ENCODE peak calls at places on chromosomes 3 and 15, in ten cellular contexts. F, V, W, D, U, O, N, A, E and M are unnamed samples.
A peak's percentile ranks its signal among the peaks of the same experiment; 100 is the strongest.

GRCh38 chr3:9500108-9501050 is 53.2 kb downstream of the LHFPL4 start:
- DNase-seq in F (peak; percentile 72), V (no peak), W (peak; percentile 28), D (no peak), U (peak; percentile 56), O (peak; percentile 67), N (peak; percentile 6), A (peak; percentile 94), E (peak; percentile 58), M (peak; percentile 16)

GRCh38 chr3:84958495-84959469 is at the start of gene CADM2:
- DNase-seq in F (peak; percentile 80), V (peak; percentile 86), W (peak; percentile 64), D (peak; percentile 90), U (peak; percentile 52), O (no peak), N (peak; percentile 68), A (peak; percentile 97), E (peak; percentile 92), M (peak; percentile 59)

GRCh38 chr3:157282261-157283191 is 122.6 kb upstream of the CCNL1 start:
- DNase-seq in F (peak; percentile 95), V (peak; percentile 26), W (no peak), D (peak; percentile 82), U (peak; percentile 99), O (no peak), N (no peak), A (no peak), E (no peak), M (peak; percentile 92)

GRCh38 chr3:184538600-184539431 is 22.8 kb upstream of the EPHB3 start:
- DNase-seq in F (no peak), V (no peak), W (no peak), D (no peak), U (no peak), O (no peak), N (no peak), A (no peak), E (no peak), M (no peak)

GRCh38 chr3:11373235-11373634 is 101.0 kb downstream of the ATG7 start:
- DNase-seq in F (no peak), V (no peak), W (no peak), D (no peak), U (no peak), O (no peak), N (no peak), A (no peak), E (no peak), M (no peak)

GRCh38 chr3:184355261-184356012 is 6.0 kb downstream of the CLCN2 start:
- DNase-seq in F (no peak), V (no peak), W (no peak), D (no peak), U (no peak), O (no peak), N (no peak), A (no peak), E (no peak), M (no peak)

GRCh38 chr15:33296050-33296449 is 14.7 kb upstream of the RYR3 start:
- DNase-seq in F (no peak), V (no peak), W (no peak), D (no peak), U (no peak), O (no peak), N (no peak), A (no peak), E (no peak), M (no peak)

GRCh38 chr15:89628301-89628700 is 27.0 kb downstream of the KIF7 start:
- DNase-seq in F (no peak), V (no peak), W (no peak), D (no peak), U (no peak), O (no peak), N (no peak), A (no peak), E (no peak), M (no peak)

GRCh38 chr3:194928183-194928736 is 242.6 kb downstream of the FAM43A start:
- DNase-seq in F (peak; percentile 51), V (no peak), W (no peak), D (no peak), U (peak; percentile 52), O (no peak), N (no peak), A (no peak), E (no peak), M (no peak)

GRCh38 chr3:172135185-172135584 is 95.8 kb downstream of the FNDC3B start:
- DNase-seq in F (peak; percentile 34), V (no peak), W (no peak), D (no peak), U (no peak), O (no peak), N (no peak), A (no peak), E (no peak), M (no peak)

GRCh38 chr3:69948246-69948862 is 51.2 kb upstream of the SAMMSON start:
- DNase-seq in F (peak; percentile 63), V (no peak), W (no peak), D (no peak), U (peak; percentile 59), O (no peak), N (peak; percentile 38), A (peak; percentile 40), E (peak; percentile 32), M (no peak)

GRCh38 chr15:67228286-67228685 is 26.2 kb downstream of the AAGAB start:
- DNase-seq in F (no peak), V (no peak), W (no peak), D (no peak), U (no peak), O (no peak), N (no peak), A (no peak), E (no peak), M (no peak)

GRCh38 chr15:67227431-67227830 is 27.0 kb downstream of the AAGAB start:
- DNase-seq in F (no peak), V (no peak), W (no peak), D (no peak), U (no peak), O (no peak), N (no peak), A (no peak), E (no peak), M (no peak)

GRCh38 chr15:67224889-67225288 is 29.6 kb downstream of the AAGAB start:
- DNase-seq in F (no peak), V (no peak), W (no peak), D (no peak), U (no peak), O (no peak), N (no peak), A (no peak), E (no peak), M (no peak)

DNA sequence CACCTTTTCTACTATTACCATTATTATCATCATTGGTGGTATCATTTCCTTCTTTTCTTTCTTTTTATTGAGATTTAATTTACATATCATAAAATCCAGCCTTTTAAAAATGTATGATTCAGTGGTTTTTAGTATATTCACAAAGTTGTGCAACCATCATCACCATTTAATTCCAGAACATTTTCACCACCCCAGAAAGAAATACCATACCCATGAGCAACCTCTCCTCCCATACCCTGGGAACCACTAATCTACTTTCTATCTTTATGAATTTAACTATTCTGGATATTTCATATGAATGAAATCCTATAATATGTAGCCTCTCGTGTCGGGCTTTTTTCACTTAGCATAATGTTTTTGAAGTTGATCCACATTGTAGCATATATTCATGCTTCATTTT is 29.1 kb downstream of the AAGAB start:
- DNase-seq in F (peak; percentile 72), V (no peak), W (no peak), D (no peak), U (peak; percentile 76), O (no peak), N (no peak), A (no peak), E (no peak), M (no peak)
- H3K4me3 ChIP-seq in F (no peak overlapping the region), V (no peak overlapping the region), W (no peak overlapping the region), D (no peak overlapping the region), U (no peak overlapping the region), O (no peak overlapping the region), N (no peak overlapping the region), A (no peak overlapping the region), E (no peak overlapping the region), M (no peak overlapping the region)

DNA sequence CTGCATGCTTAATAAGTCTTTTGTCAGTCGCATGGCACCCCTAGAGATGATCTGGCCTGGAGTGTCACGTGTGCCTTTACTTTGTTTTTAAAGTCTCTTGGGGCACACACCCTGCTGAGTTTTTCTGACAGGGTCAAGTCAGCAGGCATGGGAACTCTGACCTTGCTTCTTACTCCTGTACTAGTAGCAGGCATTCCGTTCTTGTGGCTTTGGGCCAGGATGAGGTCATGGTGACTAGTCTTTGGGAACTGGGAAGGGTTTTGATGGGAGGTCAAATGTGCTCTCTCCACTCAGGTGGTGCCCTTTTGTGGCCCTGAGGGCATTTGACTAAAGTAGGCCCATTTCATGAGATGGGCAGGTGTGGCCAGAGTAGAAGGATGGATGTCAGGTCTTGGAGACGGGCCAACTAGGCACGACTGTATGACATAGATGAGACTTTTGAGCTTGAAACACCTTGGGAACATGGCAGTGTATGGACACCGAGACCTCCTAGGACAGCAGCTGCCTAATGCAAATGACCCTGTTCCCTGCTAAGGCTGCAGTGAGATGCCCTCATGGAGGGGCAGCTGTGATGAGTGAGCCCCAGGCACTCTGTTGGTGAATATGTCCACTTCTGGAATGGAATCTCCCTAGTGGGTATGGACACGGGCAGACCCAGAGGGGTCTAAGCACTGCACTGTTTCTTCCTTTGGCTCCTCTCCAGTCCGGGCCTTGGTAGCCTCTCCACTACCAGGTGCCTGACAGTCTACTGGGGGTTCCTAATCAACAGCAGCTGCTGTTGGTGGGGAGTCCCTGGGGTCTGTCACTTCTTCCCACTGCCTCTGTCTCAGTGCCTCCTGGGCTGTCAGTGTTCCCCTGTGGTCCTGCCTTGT is 16.4 kb downstream of the SRPRB start:
- DNase-seq in F (peak; percentile 70), V (no peak), W (no peak), D (peak; percentile 54), U (peak; percentile 95), O (no peak), N (no peak), A (peak; percentile 16), E (peak; percentile 34), M (no peak)
- TF ChIP-seq CTCF in F (no peak), V (no peak), W (no peak), D (no peak), U (peak; percentile 52), O (no peak), N (no peak), A (peak; percentile 34), E (peak; percentile 53), M (peak; percentile 30)

GRCh38 chr3:23671901-23672589 is 133.7 kb upstream of the UBE2E1 start:
- DNase-seq in F (peak; percentile 53), V (no peak), W (no peak), D (no peak), U (no peak), O (no peak), N (no peak), A (no peak), E (no peak), M (no peak)
- H3K4me3 ChIP-seq in F (no peak overlapping the region), V (peak overlapping the region; percentile 36), W (no peak overlapping the region), D (peak overlapping the region; percentile 42), U (no peak overlapping the region), O (no peak overlapping the region), N (peak overlapping the region; percentile 17), A (no peak overlapping the region), E (no peak overlapping the region), M (peak overlapping the region; percentile 31)

GRCh38 chr3:18951333-18951732 is 197.0 kb upstream of the KCNH8 start:
- DNase-seq in F (no peak), V (no peak), W (no peak), D (no peak), U (no peak), O (no peak), N (no peak), A (no peak), E (no peak), M (no peak)

DNA sequence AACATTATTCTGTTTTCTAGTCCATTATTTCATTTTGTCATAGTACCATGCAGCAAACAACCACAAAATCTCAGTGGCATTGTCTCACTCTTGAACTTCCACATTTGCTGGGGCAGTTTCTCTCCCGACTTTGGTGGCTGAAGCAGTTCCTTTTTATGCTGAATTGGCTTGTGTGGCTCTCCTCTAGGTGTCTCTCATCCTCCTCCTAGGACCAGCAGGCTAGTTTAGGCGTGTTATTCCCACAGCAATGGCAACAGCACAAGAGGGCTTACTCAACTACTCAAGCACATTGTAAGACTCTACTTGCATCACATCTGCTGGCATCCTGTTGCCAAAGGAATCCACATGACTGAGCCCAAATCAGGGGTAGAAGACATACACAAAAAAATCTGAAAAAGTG is 201.8 kb upstream of the KCNH8 start:
- DNase-seq in F (no peak), V (no peak), W (no peak), D (no peak), U (no peak), O (no peak), N (no peak), A (peak; percentile 24), E (no peak), M (no peak)
- TF ChIP-seq CTCF in F (no peak), V (no peak), W (no peak), D (no peak), U (no peak), O (peak; percentile 29), N (no peak), A (peak; percentile 21), E (no peak), M (no peak)